ENCODE peak calls at places on chromosomes 4 and X, in ten cellular contexts. P is ACHN, U is RWPE2, J is renal cortical epithelial cell, V is H9, D is hepatocyte, Q is fibroblast of lung, W is AG08396, E is left cardiac atrium, I is HCEC 1CT. L is an unnamed sample.

GRCh38 chr4:177436456-177436855 is 5.8 kb downstream of the AGA start:
- DNase-seq in E (no peak), P (no peak), I (no peak), V (no peak), W (no peak), J (no peak), U (no peak), Q (no peak), D (no peak), L (no peak)

GRCh38 chr4:180840142-180840541 is 1403.1 kb upstream of the TENM3 start:
- DNase-seq in I (no peak), P (no peak), W (no peak), Q (no peak), J (no peak), D (no peak), E (no peak), U (no peak), V (peak; percentile 32), L (peak; percentile 21)

GRCh38 chrX:133375558-133376340 is 39.5 kb downstream of the GPC4 start:
- DNase-seq in J (no peak), Q (no peak), W (peak; percentile 3), U (no peak), E (peak; percentile 23), V (no peak), P (no peak), D (peak; percentile 16), I (no peak), L (no peak)

GRCh38 chrX:15202458-15203177 is 67.3 kb downstream of the ASB9 start:
- DNase-seq in V (no peak), E (no peak), W (no peak), J (peak; percentile 67), Q (peak; percentile 86), U (no peak), D (no peak), P (no peak), I (no peak), L (no peak)

GRCh38 chr4:86664959-86665358 is 70.8 kb downstream of the PTPN13 start:
- DNase-seq in U (no peak), P (peak; percentile 51), W (peak; percentile 40), J (peak; percentile 97), V (no peak), E (no peak), D (no peak), I (peak; percentile 47), Q (peak; percentile 95), L (peak; percentile 27)

GRCh38 chrX:19682712-19683331 is 167.5 kb upstream of the MAP3K15 start:
- DNase-seq in W (peak; percentile 74), J (peak; percentile 36), V (peak; percentile 49), E (peak; percentile 71), P (no peak), D (peak; percentile 53), I (peak; percentile 83), U (no peak), Q (peak; percentile 94), L (peak; percentile 53)

GRCh38 chrX:130097507-130098201 is 12.6 kb downstream of the ELF4 start:
- DNase-seq in I (no peak), W (no peak), Q (no peak), U (no peak), E (no peak), V (no peak), J (no peak), D (peak; percentile 61), P (no peak), L (no peak)

GRCh38 chrX:119981286-119982070 is 37.9 kb upstream of the NKAP start:
- DNase-seq in V (peak; percentile 60), U (no peak), J (peak; percentile 17), W (peak; percentile 32), D (peak; percentile 46), Q (peak; percentile 8), P (peak; percentile 7), I (peak; percentile 3), E (no peak), L (peak; percentile 73)

GRCh38 chrX:41381685-41382084 is 47.7 kb downstream of the DDX3X start:
- DNase-seq in Q (peak; percentile 69), J (peak; percentile 84), D (peak; percentile 67), W (peak; percentile 47), I (peak; percentile 83), U (peak; percentile 64), E (peak; percentile 59), P (peak; percentile 63), V (peak; percentile 62), L (peak; percentile 13)

GRCh38 chrX:127726227-127726626 is 326.0 kb downstream of the ACTRT1 start:
- DNase-seq in D (no peak), J (peak; percentile 0), Q (no peak), U (no peak), W (no peak), P (no peak), I (no peak), E (no peak), V (no peak), L (no peak)

GRCh38 chrX:153411255-153411987 is at the start of gene ZFP92:
- DNase-seq in P (no peak), J (no peak), V (no peak), Q (no peak), I (no peak), E (peak; percentile 56), W (peak; percentile 44), D (peak; percentile 27), U (no peak), L (peak; percentile 19)

GRCh38 chr4:12852338-12853307 is 631.5 kb downstream of the RAB28 start:
- DNase-seq in V (peak; percentile 48), P (peak; percentile 68), E (no peak), D (peak; percentile 83), I (peak; percentile 30), W (peak; percentile 25), U (no peak), J (peak; percentile 88), Q (peak; percentile 55), L (peak; percentile 94)

GRCh38 chr4:37463033-37463432 is 218.5 kb downstream of the NWD2 start:
- DNase-seq in D (no peak), W (no peak), U (no peak), E (no peak), I (no peak), Q (no peak), J (no peak), V (no peak), P (no peak), L (no peak)

GRCh38 chrX:134669378-134670098 is 11.3 kb upstream of the PLAC1 start:
- DNase-seq in I (peak; percentile 91), V (no peak), U (peak; percentile 69), Q (peak; percentile 93), D (peak; percentile 55), E (peak; percentile 31), P (peak; percentile 7), J (peak; percentile 31), W (peak; percentile 83), L (no peak)

GRCh38 chrX:154411981-154412340 is 622 bp downstream of the TAFAZZIN start:
- DNase-seq in P (peak; percentile 51), E (peak; percentile 77), J (peak; percentile 35), U (no peak), W (peak; percentile 62), D (peak; percentile 73), I (peak; percentile 38), V (peak; percentile 82), Q (peak; percentile 50), L (peak; percentile 77)

GRCh38 chrX:128931071-128931470 is 592.2 kb downstream of the SMARCA1 start:
- DNase-seq in Q (no peak), W (no peak), E (no peak), U (no peak), D (no peak), V (no peak), J (no peak), P (no peak), I (no peak), L (no peak)

GRCh38 chr4:153988446-153988845 is 199.6 kb upstream of the SFRP2 start:
- DNase-seq in V (no peak), D (no peak), J (peak; percentile 18), Q (peak; percentile 61), I (no peak), W (no peak), P (no peak), U (no peak), E (no peak), L (no peak)

GRCh38 chr4:186948361-186949291 is 225.0 kb upstream of the FAT1 start:
- DNase-seq in P (peak; percentile 32), E (peak; percentile 20), W (peak; percentile 58), J (no peak), Q (peak; percentile 75), I (peak; percentile 22), V (peak; percentile 68), D (peak; percentile 35), U (no peak), L (peak; percentile 70)

GRCh38 chrX:143934542-143934941 is 50.7 kb downstream of the UBE2NL start:
- DNase-seq in I (no peak), V (no peak), U (no peak), Q (no peak), E (no peak), W (no peak), J (peak; percentile 31), P (no peak), D (no peak), L (no peak)

GRCh38 chr4:48234575-48234974 is 35.1 kb downstream of the TEC start:
- DNase-seq in D (no peak), V (no peak), P (no peak), W (no peak), Q (no peak), U (no peak), I (no peak), E (no peak), J (no peak), L (no peak)

GRCh38 chr4:15986900-15987299 is 23.9 kb upstream of the FGFBP2 start:
- DNase-seq in E (no peak), J (no peak), V (no peak), P (no peak), W (no peak), I (no peak), D (no peak), Q (no peak), U (no peak), L (no peak)

GRCh38 chr4:61468091-61468720 is 268.1 kb downstream of the ADGRL3 start:
- DNase-seq in D (peak; percentile 26), E (no peak), W (no peak), P (peak; percentile 49), V (no peak), Q (peak; percentile 92), J (peak; percentile 95), U (peak; percentile 38), I (peak; percentile 63), L (peak; percentile 11)

GRCh38 chr4:74111990-74112389 is 13.0 kb upstream of the CXCL2 start:
- DNase-seq in V (peak; percentile 34), D (no peak), U (peak; percentile 55), I (no peak), W (no peak), J (peak; percentile 93), E (no peak), Q (peak; percentile 93), P (peak; percentile 94), L (peak; percentile 37)

GRCh38 chr4:73836373-73837269 is at the start of gene CXCL6:
- DNase-seq in J (no peak), Q (peak; percentile 36), P (no peak), U (no peak), W (peak; percentile 23), V (peak; percentile 64), I (peak; percentile 20), D (peak; percentile 27), E (peak; percentile 53), L (peak; percentile 81)

GRCh38 chr4:186570193-186570996 is 15.0 kb upstream of the MTNR1A start:
- DNase-seq in D (peak; percentile 14), Q (peak; percentile 55), I (no peak), P (peak; percentile 52), U (no peak), E (no peak), V (no peak), J (peak; percentile 82), W (peak; percentile 52), L (no peak)

GRCh38 chrX:138711399-138712347 is at the start of gene FGF13:
- DNase-seq in D (peak; percentile 55), Q (peak; percentile 27), U (no peak), J (no peak), E (peak; percentile 25), P (no peak), I (no peak), V (peak; percentile 73), W (peak; percentile 11), L (peak; percentile 63)

GRCh38 chrX:154890990-154891639 is 5.0 kb downstream of the F8A1 start:
- DNase-seq in E (no peak), Q (no peak), P (no peak), J (no peak), W (no peak), V (no peak), U (no peak), D (no peak), I (no peak), L (no peak)

GRCh38 chr4:95867919-95868318 is 28.0 kb downstream of the PDHA2 start:
- DNase-seq in W (no peak), P (peak; percentile 39), U (no peak), V (no peak), D (peak; percentile 6), J (peak; percentile 55), E (no peak), I (no peak), Q (peak; percentile 9), L (peak; percentile 74)